ENCODE peak calls at places on chromosomes 16 and 17, in five cellular contexts. H, O, D, T and B are unnamed samples.

GRCh38 chr17:732788-733720 is 658 bp downstream of the TLCD3A start:
- DNase-seq in D (peak; percentile 61), H (peak; percentile 87), T (no peak), O (no peak), B (peak; percentile 15)

GRCh38 chr17:16322636-16323035 is 30.6 kb downstream of the CENPV start:
- DNase-seq in H (no peak), T (no peak), D (no peak), O (no peak), B (no peak)

GRCh38 chr17:20179031-20179430 is 169.9 kb downstream of the SPECC1 start:
- DNase-seq in O (no peak), T (no peak), D (no peak), H (no peak), B (no peak)

GRCh38 chr17:27282054-27282501 is 11.8 kb upstream of the WSB1 start:
- DNase-seq in H (no peak), O (no peak), T (no peak), D (no peak), B (no peak)

GRCh38 chr17:31297090-31297489 is at the start of gene OMG:
- DNase-seq in D (no peak), H (no peak), T (no peak), O (no peak), B (no peak)

GRCh38 chr16:19348578-19349315 is 63.2 kb downstream of the CLEC19A start:
- DNase-seq in D (no peak), H (no peak), T (no peak), O (no peak), B (no peak)

GRCh38 chr17:72602517-72603345 is 481.9 kb downstream of the SOX9 start:
- DNase-seq in T (no peak), H (peak; percentile 60), D (peak; percentile 78), O (no peak), B (no peak)

GRCh38 chr17:77707546-77707945 is 251.0 kb upstream of the TNRC6C start:
- DNase-seq in O (no peak), T (no peak), D (no peak), H (no peak), B (no peak)

GRCh38 chr17:82217530-82218204 is 5.0 kb upstream of the CCDC57 start:
- DNase-seq in H (peak; percentile 77), T (no peak), O (no peak), D (peak; percentile 66), B (no peak)

GRCh38 chr17:61325382-61326073 is 74.1 kb upstream of the TBX2 start:
- DNase-seq in T (no peak), H (no peak), O (no peak), D (no peak), B (no peak)
- H3K4me3 ChIP-seq in T (no peak overlapping the region), H (no peak overlapping the region), O (no peak overlapping the region), D (no peak overlapping the region), B (no peak overlapping the region)

GRCh38 chr17:35930211-35931065 is at the start of gene RDM1:
- DNase-seq in O (no peak), D (peak; percentile 87), H (peak; percentile 64), T (peak; percentile 63), B (peak; percentile 78)
- H3K4me3 ChIP-seq in O (peak within 1 kb of the TSS; percentile 43), D (no peak within 1 kb of the TSS), H (no peak within 1 kb of the TSS), T (peak within 1 kb of the TSS; percentile 47), B (peak within 1 kb of the TSS; percentile 59)

DNA sequence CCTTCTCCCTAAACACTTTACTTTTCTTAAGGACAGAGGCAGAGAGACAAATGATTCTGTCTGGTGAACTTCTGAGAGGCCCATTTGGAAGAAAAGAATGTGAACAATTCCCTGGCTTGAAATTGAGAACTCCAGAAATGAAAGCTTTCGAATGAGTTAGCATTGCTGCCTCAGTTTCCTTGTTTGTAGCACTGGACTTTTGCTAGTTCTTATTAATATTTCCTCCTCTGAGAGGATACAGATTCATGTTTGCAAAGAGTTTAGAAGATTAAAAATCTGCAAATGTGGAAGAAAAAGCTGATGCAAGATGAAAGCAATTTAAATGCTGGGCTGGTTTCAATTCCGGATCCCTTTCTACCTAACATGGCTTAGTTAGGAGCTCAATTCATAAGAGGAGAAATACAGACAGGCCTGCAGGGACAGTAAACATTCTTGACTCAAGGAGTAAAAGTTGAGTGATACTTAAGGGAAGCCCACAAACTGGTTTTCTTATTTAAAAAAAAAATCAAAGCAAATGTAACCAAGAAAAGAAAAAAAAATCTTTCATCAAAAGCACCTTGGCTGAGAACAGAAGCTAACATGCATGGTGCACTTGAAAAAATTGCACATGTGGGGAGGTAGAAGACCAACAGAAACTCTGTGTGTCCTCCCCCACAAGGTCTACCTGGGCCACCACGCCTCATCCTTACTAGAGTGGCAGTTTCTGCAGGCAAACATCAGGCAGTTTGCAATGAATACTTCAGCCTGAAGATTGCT is 27.1 kb downstream of the HNF1B start:
- DNase-seq in T (no peak), O (no peak), H (no peak), D (no peak), B (no peak)
- H3K4me3 ChIP-seq in T (no peak overlapping the region), O (no peak overlapping the region), H (no peak overlapping the region), D (no peak overlapping the region), B (no peak overlapping the region)

DNA sequence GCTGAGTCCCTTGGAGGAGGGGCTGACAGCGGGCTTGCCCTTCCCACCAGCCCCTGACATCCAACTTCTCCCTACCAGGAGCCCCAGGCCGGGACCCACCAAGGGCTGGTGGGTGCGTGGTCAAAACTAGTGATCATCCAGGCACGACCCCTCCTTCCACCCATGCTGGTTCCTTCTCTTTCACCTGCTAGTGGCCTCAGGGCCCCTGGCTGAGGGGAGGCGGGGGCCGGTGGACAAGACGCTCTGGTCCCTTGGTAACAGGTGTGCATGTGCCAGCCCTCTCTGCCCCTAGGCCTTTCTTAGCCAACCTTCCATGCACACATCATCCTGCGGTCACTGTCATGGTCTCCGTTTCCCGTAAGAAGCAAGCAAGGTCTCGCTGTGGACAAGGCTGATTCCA is 8.4 kb downstream of the ZNF213 start:
- DNase-seq in H (no peak), T (no peak), O (no peak), D (no peak), B (no peak)
- H3K4me3 ChIP-seq in H (no peak overlapping the region), T (no peak overlapping the region), O (no peak overlapping the region), D (no peak overlapping the region), B (no peak overlapping the region)